ENCODE peak calls at places on chromosomes 5 and 9, in five cellular contexts. A, B, N, K and D are unnamed samples. For H3K4me1, the result is how much of the 10 kb centered on the place peaks cover.

GRCh38 chr9:35844628-35845301 is 15.7 kb downstream of the TMEM8B start:
- DNase-seq in A (no peak), B (no peak), N (peak), K (peak), D (peak)

GRCh38 chr9:129904734-129905133 is 69.5 kb downstream of the USP20 start:
- DNase-seq in A (no peak), B (no peak), N (no peak), K (no peak), D (no peak)

GRCh38 chr9:86794356-86795046 is 152.8 kb downstream of the GAS1 start:
- DNase-seq in A (no peak), B (no peak), N (no peak), K (no peak), D (no peak)

GRCh38 chr5:113325054-113325453 is 109.7 kb downstream of the TSSK1B start:
- DNase-seq in A (no peak), B (no peak), N (no peak), K (no peak), D (no peak)

GRCh38 chr9:121201045-121201737 is 478 bp downstream of the RAB14 start:
- DNase-seq in A (peak), B (peak), N (peak), K (peak), D (peak)

GRCh38 chr9:76887951-76888350 is 18.0 kb downstream of the PRUNE2 start:
- DNase-seq in A (no peak), B (no peak), N (no peak), K (no peak), D (no peak)

GRCh38 chr5:43456556-43456955 is 27.1 kb downstream of the TMEM267 start:
- DNase-seq in A (no peak), B (no peak), N (no peak), K (no peak), D (no peak)

GRCh38 chr5:172106511-172107356 is 81.3 kb downstream of the STK10 start:
- DNase-seq in A (peak), B (peak), N (peak), K (peak), D (peak)

GRCh38 chr5:135486131-135486530 is 34.0 kb upstream of the TIFAB start:
- DNase-seq in A (no peak), B (no peak), N (no peak), K (no peak), D (no peak)

GRCh38 chr5:101782352-101783087 is 513.6 kb downstream of the SLCO4C1 start:
- DNase-seq in A (no peak), B (no peak), N (no peak), K (no peak), D (no peak)

GRCh38 chr5:1827410-1828397 is 26.5 kb downstream of the NDUFS6 start:
- DNase-seq in A (peak), B (no peak), N (no peak), K (peak), D (no peak)

GRCh38 chr9:105299190-105299854 is 54.9 kb downstream of the SLC44A1 start:
- DNase-seq in A (no peak), B (no peak), N (no peak), K (no peak), D (no peak)

GRCh38 chr9:4959028-4959427 is 26.0 kb upstream of the JAK2 start:
- DNase-seq in A (no peak), B (no peak), N (no peak), K (no peak), D (no peak)

GRCh38 chr5:133844836-133845235 is 123.6 kb downstream of the C5orf15 start:
- DNase-seq in A (no peak), B (no peak), N (no peak), K (no peak), D (no peak)

GRCh38 chr5:81787843-81788242 is 36.9 kb upstream of the SSBP2 start:
- DNase-seq in A (no peak), B (no peak), N (peak), K (peak), D (peak)

GRCh38 chr5:157761690-157762611 is 18.4 kb downstream of the LSM11 start:
- DNase-seq in A (no peak), B (no peak), N (no peak), K (no peak), D (peak)

GRCh38 chr5:44002381-44002901 is 386.8 kb downstream of the FGF10 start:
- DNase-seq in A (no peak), B (no peak), N (no peak), K (no peak), D (no peak)

GRCh38 chr9:18706648-18707047 is 232.7 kb downstream of the ADAMTSL1 start:
- DNase-seq in A (no peak), B (no peak), N (no peak), K (no peak), D (no peak)

GRCh38 chr5:68450245-68450852 is 234.8 kb downstream of the PIK3R1 start:
- DNase-seq in A (no peak), B (no peak), N (no peak), K (no peak), D (no peak)

GRCh38 chr9:127358770-127359169 is 38.2 kb upstream of the SLC2A8 start:
- DNase-seq in A (no peak), B (no peak), N (no peak), K (no peak), D (no peak)

GRCh38 chr9:82490019-82490499 is 501.5 kb downstream of the SPATA31D1 start:
- DNase-seq in A (no peak), B (no peak), N (no peak), K (no peak), D (no peak)

GRCh38 chr9:81825831-81826540 is 102.2 kb upstream of the SPATA31D4 start:
- DNase-seq in A (no peak), B (no peak), N (no peak), K (no peak), D (no peak)

GRCh38 chr9:86600291-86600690 is 246.1 kb upstream of the TUT7 start:
- DNase-seq in A (no peak), B (no peak), N (no peak), K (no peak), D (no peak)

GRCh38 chr5:5432020-5432707 is 9.7 kb downstream of the ICE1 start:
- DNase-seq in A (no peak), B (no peak), N (no peak), K (no peak), D (no peak)

GRCh38 chr9:98658965-98659364 is 49.8 kb downstream of the GABBR2 start:
- DNase-seq in A (no peak), B (no peak), N (no peak), K (no peak), D (no peak)

GRCh38 chr5:62385136-62385535 is 18.6 kb downstream of the DIMT1 start:
- DNase-seq in A (no peak), B (no peak), N (no peak), K (no peak), D (no peak)

GRCh38 chr5:68930139-68930538 is 163.7 kb upstream of the SLC30A5 start:
- DNase-seq in A (no peak), B (no peak), N (no peak), K (no peak), D (no peak)

GRCh38 chr9:129551393-129551973 is 69.4 kb downstream of the C9orf50 start:
- DNase-seq in A (no peak), B (peak), N (no peak), K (peak), D (no peak)

GRCh38 chr9:85453850-85454249 is 287.9 kb downstream of the AGTPBP1 start:
- DNase-seq in A (no peak), B (no peak), N (no peak), K (no peak), D (no peak)

GRCh38 chr5:102418531-102418930 is 80.3 kb downstream of the SLCO6A1 start:
- DNase-seq in A (no peak), B (no peak), N (no peak), K (no peak), D (no peak)

GRCh38 chr9:38228331-38229122 is 159.5 kb upstream of the SHB start:
- DNase-seq in A (no peak), B (no peak), N (no peak), K (no peak), D (peak)

GRCh38 chr9:87382902-87383301 is 114.8 kb upstream of the DAPK1 start:
- DNase-seq in A (no peak), B (no peak), N (no peak), K (no peak), D (no peak)

GRCh38 chr5:179612577-179613459 is 10.7 kb downstream of the HNRNPH1 start:
- DNase-seq in A (no peak), B (peak), N (no peak), K (peak), D (no peak)

GRCh38 chr5:126096442-126096841 is 326.8 kb upstream of the GRAMD2B start:
- DNase-seq in A (no peak), B (no peak), N (no peak), K (no peak), D (no peak)

GRCh38 chr5:123151227-123151951 is 62.3 kb downstream of the PRDM6 start:
- DNase-seq in A (no peak), B (no peak), N (no peak), K (no peak), D (no peak)

GRCh38 chr5:32131604-32132003 is 42.5 kb downstream of the GOLPH3 start:
- DNase-seq in A (no peak), B (no peak), N (no peak), K (no peak), D (no peak)

GRCh38 chr9:124858330-124859046 is 3.3 kb downstream of the RPL35 start:
- DNase-seq in A (no peak), B (no peak), N (no peak), K (no peak), D (no peak)
- TF ChIP-seq CTCF in A (no peak), B (no peak), N (no peak), K (no peak), D (peak)

GRCh38 chr5:132428811-132429440 is 59.4 kb downstream of the SLC22A5 start:
- DNase-seq in A (no peak), B (no peak), N (no peak), K (no peak), D (no peak)

GRCh38 chr5:132425975-132426524 is 56.5 kb downstream of the SLC22A5 start:
- DNase-seq in A (no peak), B (no peak), N (no peak), K (no peak), D (no peak)

GRCh38 chr5:132426525-132427138 is 57.1 kb downstream of the SLC22A5 start:
- DNase-seq in A (peak), B (peak), N (peak), K (peak), D (peak)

GRCh38 chr5:132428147-132428482 is 58.6 kb downstream of the SLC22A5 start:
- DNase-seq in A (no peak), B (no peak), N (no peak), K (no peak), D (no peak)

DNA sequence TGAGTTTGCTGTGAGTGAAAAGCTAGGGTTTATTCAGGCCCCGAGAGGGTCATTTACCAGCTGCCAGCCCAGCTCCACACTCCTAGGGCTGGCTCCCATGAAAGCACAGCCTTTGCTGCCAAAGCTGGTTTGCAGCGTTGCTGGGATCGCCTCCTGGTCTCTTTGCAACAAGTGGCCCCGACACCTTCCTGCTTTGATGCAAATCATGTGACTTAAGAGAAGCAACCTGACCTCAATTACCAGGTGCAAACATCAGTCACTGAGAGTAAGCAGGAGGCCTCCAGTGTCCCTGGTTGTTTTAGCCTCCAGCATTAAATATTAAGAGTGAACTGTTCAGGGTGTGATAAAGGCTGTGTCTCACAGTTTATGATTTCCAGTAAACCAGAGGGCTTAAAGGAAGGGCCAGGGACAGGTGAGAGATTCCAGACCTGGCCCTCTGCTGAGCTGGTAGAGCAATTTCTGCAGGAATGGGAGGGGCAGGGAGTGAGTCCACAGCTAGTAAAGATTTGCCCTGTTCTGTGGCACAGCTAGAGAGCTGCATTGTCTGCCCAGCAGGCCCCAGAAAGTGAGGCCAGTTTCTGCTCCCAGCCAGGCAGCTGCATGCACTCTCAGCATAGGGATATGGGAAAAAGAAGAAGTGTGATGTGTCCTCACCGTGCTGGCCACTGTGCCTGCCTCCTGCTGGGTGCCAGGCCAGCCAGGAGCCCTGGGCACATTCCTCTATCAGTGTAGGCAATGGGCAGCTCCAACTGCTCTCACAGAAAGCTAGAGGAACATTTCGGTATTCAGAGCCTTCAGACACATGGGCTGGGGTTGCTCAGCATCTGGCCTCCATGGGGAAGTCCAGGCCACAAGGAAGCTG is 58.0 kb downstream of the SLC22A5 start:
- DNase-seq in A (peak), B (no peak), N (peak), K (no peak), D (peak)
- H3K4me1 ChIP-seq in A (half or more), B (under half), N (half or more), K (half or more), D (half or more)

GRCh38 chr9:33117306-33117705 is 40.8 kb upstream of the SMU1 start:
- DNase-seq in A (no peak), B (no peak), N (no peak), K (no peak), D (no peak)

GRCh38 chr9:33113799-33114547 is 37.5 kb upstream of the SMU1 start:
- DNase-seq in A (no peak), B (no peak), N (no peak), K (no peak), D (no peak)

GRCh38 chr9:33117816-33118215 is 41.3 kb upstream of the SMU1 start:
- DNase-seq in A (no peak), B (no peak), N (no peak), K (peak), D (no peak)

GRCh38 chr9:33114746-33115145 is 38.3 kb upstream of the SMU1 start:
- DNase-seq in A (no peak), B (no peak), N (no peak), K (no peak), D (no peak)

DNA sequence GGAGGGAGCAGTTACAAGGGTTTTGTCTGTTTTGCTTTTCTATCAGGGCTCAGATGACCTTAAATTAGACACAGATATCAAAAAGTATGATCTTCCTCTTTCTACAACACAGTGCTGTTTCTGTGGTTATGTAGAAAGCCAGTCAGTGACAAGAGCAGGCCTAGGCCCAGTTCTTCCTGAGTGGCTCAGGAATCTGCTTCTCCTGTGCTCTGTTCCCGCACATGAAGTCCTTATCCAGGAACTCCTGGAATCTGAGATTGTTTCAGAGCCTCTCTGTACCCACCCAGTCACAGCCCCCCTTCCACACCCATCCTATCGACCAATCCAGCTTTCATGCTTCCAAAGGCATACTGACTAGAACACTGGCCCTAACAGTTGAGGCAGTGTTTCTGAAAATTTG is 40.4 kb upstream of the SMU1 start:
- DNase-seq in A (no peak), B (no peak), N (no peak), K (peak), D (no peak)
- H3K4me3 ChIP-seq in A (no peak), B (no peak), N (no peak), K (no peak), D (no peak)

DNA sequence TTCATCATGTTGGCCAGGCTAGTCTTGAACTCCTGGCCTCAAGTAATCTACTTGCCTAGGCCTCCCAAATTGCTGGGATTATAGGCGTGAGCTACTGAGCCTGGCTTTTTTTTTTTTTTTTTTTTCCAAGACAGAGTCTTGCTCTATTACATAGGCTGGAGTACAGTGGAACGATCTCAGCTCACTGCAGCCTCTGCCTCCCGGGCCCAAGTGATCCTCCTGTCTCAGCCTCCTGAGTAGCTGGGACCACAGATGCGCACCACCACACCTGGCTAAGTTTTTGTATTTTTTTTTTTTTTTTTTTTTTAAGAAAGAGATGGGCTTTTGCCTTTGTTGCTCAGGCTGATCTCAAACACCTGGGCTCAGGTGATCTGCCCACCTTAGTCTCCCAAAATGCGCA is 26.2 kb upstream of the GPR21 start:
- DNase-seq in A (no peak), B (no peak), N (no peak), K (no peak), D (no peak)
- TF ChIP-seq CTCF in A (no peak), B (no peak), N (no peak), K (no peak), D (no peak)

GRCh38 chr5:10599113-10599512 is 35.2 kb downstream of the ANKRD33B start:
- DNase-seq in A (no peak), B (no peak), N (no peak), K (no peak), D (no peak)

GRCh38 chr5:10602031-10602806 is 38.3 kb downstream of the ANKRD33B start:
- DNase-seq in A (no peak), B (no peak), N (no peak), K (no peak), D (no peak)

GRCh38 chr5:10599828-10600227 is 36.0 kb downstream of the ANKRD33B start:
- DNase-seq in A (no peak), B (no peak), N (no peak), K (no peak), D (no peak)

GRCh38 chr5:10600629-10601245 is 36.9 kb downstream of the ANKRD33B start:
- DNase-seq in A (no peak), B (no peak), N (no peak), K (no peak), D (peak)

GRCh38 chr5:10601246-10602030 is 37.6 kb downstream of the ANKRD33B start:
- DNase-seq in A (no peak), B (peak), N (peak), K (peak), D (peak)
- H3K4me1 ChIP-seq in A (under half), B (under half), N (under half), K (under half), D (half or more)

DNA sequence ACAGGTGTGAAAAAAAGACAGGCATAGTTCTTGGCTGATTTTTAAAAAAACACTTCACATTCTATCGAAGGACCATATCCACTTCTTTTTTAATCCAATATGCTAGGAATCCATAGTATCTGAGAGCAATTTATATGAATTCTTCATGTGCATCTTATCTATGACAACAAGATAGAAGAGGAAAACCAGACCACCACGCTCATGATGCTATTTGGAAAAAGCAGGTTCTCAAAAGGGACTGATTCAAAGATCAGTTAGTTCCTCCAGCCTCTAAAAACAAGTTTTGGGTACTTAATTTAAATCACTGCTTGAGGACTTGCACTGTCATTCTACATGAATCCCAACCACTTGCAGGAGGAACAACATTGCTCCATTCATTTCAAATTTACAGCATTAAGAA is 6.3 kb downstream of the MEF2C start:
- DNase-seq in A (no peak), B (no peak), N (no peak), K (no peak), D (no peak)
- H3K4me3 ChIP-seq in A (no peak), B (no peak), N (no peak), K (no peak), D (peak)

DNA sequence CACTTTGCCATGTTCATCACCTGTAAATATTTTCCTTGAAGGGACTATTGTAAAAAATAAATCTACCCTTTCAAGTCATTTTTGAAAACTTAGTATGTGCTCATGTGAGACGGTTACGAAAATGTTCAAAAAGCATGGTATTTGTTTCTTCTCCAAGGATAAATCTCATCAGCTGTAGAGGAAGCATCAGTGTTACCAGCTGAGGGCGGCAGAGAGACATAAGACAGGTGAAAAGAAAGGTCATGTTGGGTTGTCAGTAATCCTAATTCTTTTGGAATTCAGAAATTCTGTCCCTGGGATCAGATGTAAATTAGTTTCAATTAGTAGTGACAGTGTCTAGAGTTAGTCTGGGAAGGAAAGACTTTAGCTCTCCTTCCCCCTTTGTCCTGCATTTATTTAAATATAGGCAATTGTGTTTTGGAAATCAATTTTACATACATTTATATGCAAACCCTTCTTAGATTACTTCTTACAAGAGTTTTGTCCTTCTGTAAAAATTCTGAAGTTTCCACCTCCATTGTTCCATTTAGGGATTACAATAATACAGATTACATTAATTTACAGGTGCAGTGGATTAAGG is 791.9 kb upstream of the CDH6 start:
- DNase-seq in A (no peak), B (no peak), N (no peak), K (no peak), D (peak)
- TF ChIP-seq CTCF in A (no peak), B (peak), N (peak), K (no peak), D (peak)

GRCh38 chr5:149416977-149417713 is 38.1 kb upstream of the IL17B start:
- DNase-seq in A (no peak), B (no peak), N (no peak), K (peak), D (no peak)
- H3K4me1 ChIP-seq in A (under half), B (under half), N (under half), K (half or more), D (under half)